ENCODE peak calls at places on chromosomes 12 and 14, in five cellular contexts. C, W, O, P and Z are unnamed samples.

GRCh38 chr14:100102156-100102785 is 37.0 kb downstream of the EVL start:
- DNase-seq in C (no peak), W (no peak), O (no peak), P (no peak), Z (no peak)

GRCh38 chr14:92487513-92488133 is 26.0 kb upstream of the RIN3 start:
- DNase-seq in C (no peak), W (no peak), O (no peak), P (no peak), Z (no peak)

GRCh38 chr12:43099691-43100163 is 452.3 kb downstream of the ADAMTS20 start:
- DNase-seq in C (no peak), W (no peak), O (peak), P (no peak), Z (no peak)

GRCh38 chr12:11837318-11837934 is 188.0 kb downstream of the ETV6 start:
- DNase-seq in C (no peak), W (no peak), O (no peak), P (no peak), Z (no peak)

GRCh38 chr12:79127268-79127895 is 262.8 kb downstream of the SYT1 start:
- DNase-seq in C (peak), W (no peak), O (peak), P (no peak), Z (no peak)

GRCh38 chr12:116455540-116456306 is 103.5 kb upstream of the MAP1LC3B2 start:
- DNase-seq in C (peak), W (no peak), O (peak), P (no peak), Z (no peak)

GRCh38 chr12:64670856-64671639 is 60.8 kb downstream of the RASSF3 start:
- DNase-seq in C (peak), W (no peak), O (peak), P (no peak), Z (no peak)

GRCh38 chr12:96824838-96825236 is 82.2 kb upstream of the NEDD1 start:
- DNase-seq in C (no peak), W (no peak), O (no peak), P (no peak), Z (no peak)

GRCh38 chr12:57836442-57837375 is 9.8 kb downstream of the CTDSP2 start:
- DNase-seq in C (peak), W (no peak), O (peak), P (peak), Z (no peak)

GRCh38 chr12:55068416-55069010 is 48.7 kb downstream of the NEUROD4 start:
- DNase-seq in C (peak), W (no peak), O (peak), P (no peak), Z (no peak)

GRCh38 chr14:51738754-51739153 is 87.0 kb downstream of the FRMD6 start:
- DNase-seq in C (no peak), W (no peak), O (no peak), P (no peak), Z (no peak)

GRCh38 chr12:68977909-68978610 is 45.1 kb upstream of the CPM start:
- DNase-seq in C (no peak), W (no peak), O (no peak), P (no peak), Z (no peak)

GRCh38 chr12:83097656-83098055 is 410.9 kb downstream of the TMTC2 start:
- DNase-seq in C (no peak), W (no peak), O (no peak), P (no peak), Z (no peak)

GRCh38 chr12:66848967-66849366 is 170.1 kb upstream of the GRIP1 start:
- DNase-seq in C (no peak), W (no peak), O (no peak), P (no peak), Z (no peak)

GRCh38 chr14:65179918-65180724 is 77.8 kb upstream of the MAX start:
- DNase-seq in C (peak), W (no peak), O (peak), P (no peak), Z (no peak)

GRCh38 chr12:6927999-6928702 is 392 bp downstream of the ATN1 start:
- DNase-seq in C (no peak), W (no peak), O (no peak), P (peak), Z (peak)

GRCh38 chr14:31727797-31728196 is 166.6 kb downstream of the NUBPL start:
- DNase-seq in C (no peak), W (no peak), O (no peak), P (no peak), Z (no peak)

GRCh38 chr12:5432011-5432400 is at the start of gene NTF3:
- DNase-seq in C (peak), W (no peak), O (peak), P (no peak), Z (no peak)

GRCh38 chr12:34402228-34402898 is 380.1 kb downstream of the ALG10 start:
- DNase-seq in C (no peak), W (no peak), O (peak), P (no peak), Z (peak)

GRCh38 chr14:104676694-104677505 is 12.5 kb upstream of the INF2 start:
- DNase-seq in C (no peak), W (no peak), O (no peak), P (no peak), Z (no peak)

GRCh38 chr14:53062856-53063255 is 90.3 kb downstream of the DDHD1 start:
- DNase-seq in C (peak), W (no peak), O (no peak), P (no peak), Z (no peak)

GRCh38 chr12:62658910-62659309 is 192.3 kb downstream of the MON2 start:
- DNase-seq in C (no peak), W (no peak), O (no peak), P (no peak), Z (no peak)

GRCh38 chr12:82740129-82741000 is 53.7 kb downstream of the TMTC2 start:
- DNase-seq in C (peak), W (no peak), O (peak), P (no peak), Z (no peak)

GRCh38 chr12:57927086-57927485 is 14.3 kb upstream of the ATP23 start:
- DNase-seq in C (no peak), W (no peak), O (no peak), P (no peak), Z (no peak)

GRCh38 chr12:126879820-126880219 is 1387.2 kb upstream of the TMEM132C start:
- DNase-seq in C (no peak), W (no peak), O (no peak), P (no peak), Z (no peak)

GRCh38 chr12:114163766-114164165 is 197.6 kb upstream of the RBM19 start:
- DNase-seq in C (peak), W (no peak), O (peak), P (no peak), Z (no peak)

GRCh38 chr12:2649201-2650030 is 145.4 kb upstream of the FKBP4 start:
- DNase-seq in C (no peak), W (no peak), O (no peak), P (no peak), Z (no peak)

GRCh38 chr12:70190252-70191010 is 52.8 kb upstream of the CNOT2 start:
- DNase-seq in C (peak), W (no peak), O (no peak), P (no peak), Z (no peak)

GRCh38 chr12:108133482-108133881 is 4.4 kb downstream of the WSCD2 start:
- DNase-seq in C (no peak), W (no peak), O (no peak), P (no peak), Z (no peak)